ENCODE peak calls at places on chromosomes 2 and 18, in nine cellular contexts. H is GM20000, Q is brain microvascular endothelial cell, X is cardiac muscle cell, G is NB4, L is thyroid gland, S is HFFc6, E is astrocyte of the cerebellum, D is mesothelial cell of epicardium. M is an unnamed sample.

GRCh38 chr2:120445431-120446143 is 99.7 kb downstream of the INHBB start:
- DNase-seq in H (no peak), Q (peak), X (peak), G (no peak), L (peak), S (no peak), E (no peak), D (no peak), M (no peak)

GRCh38 chr2:74250189-74250631 is 51.8 kb downstream of the MTHFD2 start:
- DNase-seq in H (peak), Q (no peak), X (peak), G (peak), L (peak), S (no peak), E (peak), D (peak), M (peak)

GRCh38 chr2:6773007-6773693 is 92.6 kb downstream of the CMPK2 start:
- DNase-seq in H (peak), Q (peak), X (peak), G (peak), L (peak), S (peak), E (no peak), D (peak), M (peak)

GRCh38 chr2:214853906-214854305 is 44.4 kb upstream of the BARD1 start:
- DNase-seq in H (no peak), Q (no peak), X (no peak), G (no peak), L (no peak), S (no peak), E (no peak), D (no peak), M (no peak)

GRCh38 chr18:14978962-14979535 is 231.1 kb downstream of the ANKRD30B start:
- DNase-seq in H (no peak), Q (no peak), X (peak), G (peak), L (peak), S (no peak), E (no peak), D (no peak), M (no peak)

GRCh38 chr2:25996844-25997243 is 14.5 kb upstream of the KIF3C start:
- DNase-seq in H (no peak), Q (no peak), X (no peak), G (no peak), L (no peak), S (no peak), E (no peak), D (no peak), M (no peak)

GRCh38 chr18:75210274-75211001 is at the start of gene TSHZ1:
- DNase-seq in H (peak), Q (peak), X (peak), G (peak), L (peak), S (peak), E (peak), D (no peak), M (no peak)

GRCh38 chr18:13223341-13224148 is 5.0 kb downstream of the LDLRAD4 start:
- DNase-seq in H (no peak), Q (no peak), X (no peak), G (no peak), L (peak), S (no peak), E (no peak), D (peak), M (no peak)

GRCh38 chr2:179860255-179861026 is 971 bp downstream of the ZNF385B start:
- DNase-seq in H (peak), Q (no peak), X (no peak), G (no peak), L (no peak), S (no peak), E (no peak), D (no peak), M (no peak)

GRCh38 chr2:41877114-41877513 is 170.7 kb upstream of the PKDCC start:
- DNase-seq in H (no peak), Q (no peak), X (no peak), G (no peak), L (no peak), S (no peak), E (no peak), D (no peak), M (no peak)

GRCh38 chr2:212052412-212053159 is 486.0 kb downstream of the ERBB4 start:
- DNase-seq in H (no peak), Q (peak), X (no peak), G (peak), L (no peak), S (peak), E (no peak), D (no peak), M (no peak)

GRCh38 chr2:49251766-49252165 is 97.5 kb upstream of the FSHR start:
- DNase-seq in H (no peak), Q (peak), X (no peak), G (no peak), L (no peak), S (no peak), E (peak), D (no peak), M (no peak)

GRCh38 chr2:189379731-189380261 is 61.5 kb upstream of the WDR75 start:
- DNase-seq in H (no peak), Q (no peak), X (no peak), G (no peak), L (no peak), S (peak), E (no peak), D (no peak), M (no peak)

GRCh38 chr2:120224735-120225548 is 1.7 kb upstream of the TMEM185B start:
- DNase-seq in H (no peak), Q (no peak), X (no peak), G (no peak), L (no peak), S (no peak), E (no peak), D (no peak), M (no peak)

GRCh38 chr2:8122506-8122898 is 559.4 kb upstream of the ID2 start:
- DNase-seq in H (no peak), Q (no peak), X (no peak), G (no peak), L (peak), S (no peak), E (no peak), D (no peak), M (no peak)

GRCh38 chr18:9950289-9951016 is 36.6 kb downstream of the VAPA start:
- DNase-seq in H (no peak), Q (no peak), X (no peak), G (peak), L (no peak), S (no peak), E (peak), D (no peak), M (no peak)

GRCh38 chr2:197433770-197434438 is 924 bp downstream of the SF3B1 start:
- DNase-seq in H (no peak), Q (no peak), X (no peak), G (peak), L (no peak), S (no peak), E (no peak), D (no peak), M (no peak)

GRCh38 chr2:151576080-151576479 is 158.2 kb downstream of the NEB start:
- DNase-seq in H (no peak), Q (no peak), X (no peak), G (no peak), L (peak), S (no peak), E (no peak), D (no peak), M (no peak)

GRCh38 chr2:20415511-20415918 is 31.4 kb upstream of the RHOB start:
- DNase-seq in H (no peak), Q (no peak), X (no peak), G (no peak), L (no peak), S (no peak), E (no peak), D (no peak), M (no peak)

GRCh38 chr2:18987592-18988073 is 370.8 kb downstream of the OSR1 start:
- DNase-seq in H (no peak), Q (peak), X (peak), G (peak), L (peak), S (peak), E (peak), D (peak), M (no peak)

GRCh38 chr2:72989770-72990556 is 72.6 kb downstream of the EMX1 start:
- DNase-seq in H (no peak), Q (no peak), X (no peak), G (no peak), L (no peak), S (no peak), E (no peak), D (peak), M (peak)

GRCh38 chr2:42046819-42047487 is 868 bp upstream of the PKDCC start:
- DNase-seq in H (no peak), Q (no peak), X (peak), G (peak), L (no peak), S (no peak), E (no peak), D (peak), M (no peak)

GRCh38 chr2:120575966-120576365 is 159.7 kb upstream of the GLI2 start:
- DNase-seq in H (no peak), Q (no peak), X (no peak), G (no peak), L (no peak), S (no peak), E (no peak), D (no peak), M (no peak)

GRCh38 chr2:175619179-175619578 is 382.9 kb downstream of the LNPK start:
- DNase-seq in H (no peak), Q (no peak), X (no peak), G (no peak), L (no peak), S (no peak), E (no peak), D (no peak), M (no peak)

GRCh38 chr18:3495691-3496090 is 45.7 kb downstream of the TGIF1 start:
- DNase-seq in H (no peak), Q (no peak), X (no peak), G (no peak), L (no peak), S (no peak), E (no peak), D (no peak), M (no peak)

GRCh38 chr2:128306931-128307460 is 11.7 kb downstream of the HS6ST1 start:
- DNase-seq in H (no peak), Q (no peak), X (no peak), G (no peak), L (no peak), S (no peak), E (no peak), D (no peak), M (no peak)

GRCh38 chr18:46917808-46918600 is 602 bp downstream of the KATNAL2 start:
- DNase-seq in H (peak), Q (peak), X (peak), G (peak), L (peak), S (peak), E (no peak), D (peak), M (no peak)

GRCh38 chr2:113906647-113907046 is 16.8 kb downstream of the ACTR3 start:
- DNase-seq in H (no peak), Q (no peak), X (no peak), G (no peak), L (no peak), S (no peak), E (no peak), D (no peak), M (no peak)

GRCh38 chr2:165055081-165055879 is 100.0 kb upstream of the SLC38A11 start:
- DNase-seq in H (no peak), Q (peak), X (peak), G (no peak), L (no peak), S (no peak), E (no peak), D (no peak), M (no peak)

GRCh38 chr2:151614606-151615306 is 119.5 kb downstream of the NEB start:
- DNase-seq in H (no peak), Q (no peak), X (no peak), G (no peak), L (no peak), S (no peak), E (no peak), D (no peak), M (no peak)

GRCh38 chr2:240946654-240947053 is 40.5 kb downstream of the CROCC2 start:
- DNase-seq in H (no peak), Q (no peak), X (no peak), G (no peak), L (no peak), S (peak), E (no peak), D (peak), M (no peak)

GRCh38 chr2:20235655-20236302 is 10.8 kb upstream of the SDC1 start:
- DNase-seq in H (no peak), Q (no peak), X (no peak), G (no peak), L (peak), S (no peak), E (no peak), D (peak), M (no peak)

GRCh38 chr2:46382331-46383112 is 85.3 kb downstream of the EPAS1 start:
- DNase-seq in H (no peak), Q (no peak), X (no peak), G (no peak), L (no peak), S (no peak), E (no peak), D (peak), M (no peak)

GRCh38 chr2:239388236-239389151 is 12.3 kb downstream of the HDAC4 start:
- DNase-seq in H (no peak), Q (no peak), X (no peak), G (no peak), L (no peak), S (no peak), E (no peak), D (no peak), M (no peak)

GRCh38 chr2:157628532-157629415 is at the start of gene ACVR1C:
- DNase-seq in H (peak), Q (peak), X (peak), G (peak), L (peak), S (peak), E (peak), D (peak), M (peak)

GRCh38 chr2:140247451-140248205 is 1467.4 kb upstream of the NXPH2 start:
- DNase-seq in H (no peak), Q (no peak), X (no peak), G (no peak), L (no peak), S (no peak), E (no peak), D (no peak), M (no peak)

GRCh38 chr2:120735750-120736170 is at the start of gene GLI2:
- DNase-seq in H (peak), Q (peak), X (peak), G (peak), L (peak), S (peak), E (peak), D (peak), M (no peak)

GRCh38 chr18:12946549-12947354 is 1.1 kb upstream of the SEH1L start:
- DNase-seq in H (no peak), Q (peak), X (peak), G (peak), L (peak), S (peak), E (peak), D (no peak), M (no peak)

GRCh38 chr2:136281281-136282117 is 163.6 kb upstream of the CXCR4 start:
- DNase-seq in H (peak), Q (no peak), X (no peak), G (no peak), L (no peak), S (no peak), E (no peak), D (no peak), M (no peak)

GRCh38 chr2:241666627-241667400 is 19.8 kb downstream of the DTYMK start:
- DNase-seq in H (no peak), Q (peak), X (peak), G (no peak), L (no peak), S (no peak), E (peak), D (peak), M (no peak)

DNA sequence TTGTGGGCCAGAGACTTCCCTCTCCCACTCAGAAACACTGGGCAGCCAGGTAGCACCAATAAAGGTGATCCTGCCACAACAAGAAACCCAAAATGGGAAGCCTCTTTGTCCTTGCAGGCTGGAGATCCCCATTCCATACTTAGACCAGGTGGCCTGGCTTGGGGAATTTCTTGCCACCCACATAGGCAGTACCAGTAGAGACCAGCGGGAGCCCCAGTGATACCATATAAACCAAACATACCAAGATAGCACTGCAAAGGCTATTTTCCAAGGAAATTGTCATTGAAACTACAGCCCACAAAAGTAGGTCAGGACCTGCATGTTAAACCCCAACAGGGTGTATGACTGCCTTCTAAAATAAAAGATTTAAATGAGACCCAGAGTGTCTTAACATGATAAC is 171.6 kb downstream of the DIS3L2 start:
- DNase-seq in H (no peak), Q (no peak), X (no peak), G (no peak), L (no peak), S (no peak), E (no peak), D (no peak), M (no peak)
- TF ChIP-seq CTCF in H (no peak), Q (peak), X (peak), G (peak), L (no peak), S (peak), E (peak), D (no peak), M (no peak)

GRCh38 chr2:1141079-1141478 is 190.4 kb downstream of the SNTG2 start:
- DNase-seq in H (no peak), Q (no peak), X (no peak), G (no peak), L (no peak), S (no peak), E (no peak), D (no peak), M (no peak)

GRCh38 chr2:1137992-1138391 is 187.3 kb downstream of the SNTG2 start:
- DNase-seq in H (no peak), Q (no peak), X (no peak), G (no peak), L (no peak), S (no peak), E (no peak), D (no peak), M (no peak)

GRCh38 chr2:1136807-1137663 is 186.4 kb downstream of the SNTG2 start:
- DNase-seq in H (no peak), Q (no peak), X (no peak), G (no peak), L (no peak), S (no peak), E (no peak), D (no peak), M (no peak)

GRCh38 chr2:1143129-1143528 is 192.5 kb downstream of the SNTG2 start:
- DNase-seq in H (no peak), Q (no peak), X (no peak), G (no peak), L (no peak), S (no peak), E (no peak), D (no peak), M (no peak)

DNA sequence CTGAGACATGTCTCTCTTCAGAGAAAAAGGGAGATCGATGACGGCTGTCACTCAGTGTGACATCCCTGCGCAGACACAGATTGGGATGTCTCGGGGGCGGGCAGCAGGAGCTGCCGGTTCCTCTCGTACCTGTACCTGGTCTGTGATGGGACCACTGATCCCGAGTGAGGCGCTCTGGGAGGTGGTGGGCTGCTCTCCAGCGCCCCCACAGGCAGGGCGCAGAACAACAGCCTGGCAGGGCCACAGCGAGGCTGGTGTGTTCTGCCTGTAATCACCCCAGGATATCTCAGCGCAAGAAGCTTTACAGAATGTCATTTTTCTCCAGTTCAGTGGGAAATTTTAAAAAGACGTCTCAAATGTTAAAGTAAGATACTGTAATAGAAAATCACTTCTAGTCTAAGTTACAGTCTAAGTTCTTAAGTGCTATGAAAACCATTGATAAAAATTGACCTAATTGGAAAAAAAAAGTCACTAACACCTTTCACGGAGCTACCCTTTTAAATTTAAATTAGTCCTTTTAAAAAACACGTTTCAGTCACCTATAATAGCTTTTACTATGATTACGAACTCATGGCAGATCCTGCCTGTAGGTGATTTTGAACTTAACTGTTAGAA is 189.8 kb downstream of the SNTG2 start:
- DNase-seq in H (peak), Q (no peak), X (peak), G (peak), L (peak), S (no peak), E (no peak), D (peak), M (peak)
- TF ChIP-seq CTCF in H (peak), Q (peak), X (peak), G (peak), L (peak), S (peak), E (peak), D (peak), M (no peak)

DNA sequence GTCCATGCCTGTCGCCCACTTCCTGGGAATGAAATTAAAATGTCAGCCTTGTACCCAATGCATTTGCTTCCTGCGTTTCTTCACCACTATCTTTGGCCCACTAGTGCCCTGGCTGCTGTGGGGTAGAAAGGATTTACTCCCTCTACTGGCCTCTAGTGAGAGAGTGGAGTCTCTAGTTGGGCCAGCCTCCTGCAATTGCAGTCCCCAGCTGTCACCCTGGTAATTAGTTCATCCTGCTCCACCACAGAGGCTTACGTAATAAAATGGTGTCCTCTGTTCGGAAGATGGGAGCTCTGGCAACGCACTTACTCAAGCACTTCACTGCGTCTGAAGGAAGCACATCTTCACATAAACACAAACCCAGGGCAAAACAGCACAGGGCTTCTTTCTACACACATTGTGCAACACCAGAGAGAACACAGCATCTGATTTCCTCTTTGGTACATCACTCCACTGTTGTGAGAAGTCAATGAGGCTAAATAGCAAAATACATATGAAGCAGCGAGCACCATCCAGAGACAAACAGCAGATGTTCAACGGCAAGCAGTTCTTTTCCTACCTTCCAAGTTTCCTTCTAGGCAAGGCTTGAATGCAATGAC is 274.6 kb downstream of the LRATD1 start:
- DNase-seq in H (peak), Q (no peak), X (no peak), G (peak), L (no peak), S (no peak), E (no peak), D (no peak), M (no peak)
- TF ChIP-seq CTCF in H (no peak), Q (no peak), X (no peak), G (peak), L (no peak), S (no peak), E (no peak), D (no peak), M (no peak)

GRCh38 chr2:203650860-203651613 is 55.4 kb upstream of the CD28 start:
- DNase-seq in H (no peak), Q (peak), X (no peak), G (peak), L (peak), S (peak), E (peak), D (no peak), M (no peak)
- TF ChIP-seq CTCF in H (no peak), Q (peak), X (peak), G (peak), L (peak), S (peak), E (no peak), D (no peak), M (no peak)

DNA sequence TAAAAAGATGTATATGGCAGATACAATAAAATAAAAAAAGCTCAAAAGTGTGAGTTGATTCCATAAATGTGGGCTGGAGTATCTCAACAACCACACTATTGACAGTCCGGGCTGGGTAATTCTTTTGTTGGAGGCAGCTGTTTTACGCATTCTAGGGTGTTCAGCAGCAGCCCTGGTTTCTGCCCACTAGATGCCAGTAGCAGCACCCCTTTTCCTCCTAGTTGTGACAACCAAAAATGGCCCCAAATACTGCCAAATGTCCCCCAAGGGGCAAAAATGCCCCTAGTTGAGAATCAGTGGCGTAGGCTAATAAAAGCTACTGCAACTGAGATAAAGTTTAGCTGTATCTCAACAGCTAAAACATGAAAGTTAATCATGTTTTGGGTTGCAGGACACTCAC is 44.7 kb downstream of the CHMP3 start:
- DNase-seq in H (no peak), Q (no peak), X (peak), G (peak), L (no peak), S (peak), E (no peak), D (no peak), M (no peak)
- TF ChIP-seq CTCF in H (no peak), Q (peak), X (peak), G (peak), L (no peak), S (peak), E (peak), D (no peak), M (no peak)

M was measured in activated B cell treated with CpG ODN at 0.5 μM for 24 hours.